ENCODE peak calls at places on chromosome 9, in four cellular contexts. X, S, M and C are unnamed samples.

GRCh38 chr9:124291801-124292396 is 34.1 kb downstream of the NEK6 start:
- DNase-seq in X (no peak), S (no peak), M (no peak), C (no peak)

GRCh38 chr9:113998529-113999255 is 79.4 kb downstream of the AMBP start:
- DNase-seq in X (no peak), S (no peak), M (no peak), C (no peak)

GRCh38 chr9:79054500-79054899 is 517.3 kb upstream of the TLE4 start:
- DNase-seq in X (no peak), S (no peak), M (no peak), C (peak)

GRCh38 chr9:127779136-127779981 is 893 bp upstream of the SH2D3C start:
- DNase-seq in X (peak), S (no peak), M (no peak), C (no peak)

GRCh38 chr9:89427621-89428221 is 70.2 kb downstream of the SEMA4D start:
- DNase-seq in X (peak), S (no peak), M (no peak), C (no peak)

GRCh38 chr9:124339603-124340146 is 75.6 kb downstream of the PSMB7 start:
- DNase-seq in X (peak), S (no peak), M (no peak), C (no peak)

GRCh38 chr9:100322954-100323536 is 29.7 kb downstream of the TEX10 start:
- DNase-seq in X (no peak), S (no peak), M (no peak), C (peak)

GRCh38 chr9:121736147-121736721 is 84.8 kb downstream of the DAB2IP start:
- DNase-seq in X (peak), S (no peak), M (no peak), C (peak)

GRCh38 chr9:135989722-135990467 is 28.7 kb upstream of the UBAC1 start:
- DNase-seq in X (no peak), S (no peak), M (no peak), C (no peak)

GRCh38 chr9:89555426-89556375 is 49.1 kb upstream of the GADD45G start:
- DNase-seq in X (no peak), S (no peak), M (no peak), C (peak)

GRCh38 chr9:98450486-98450885 is 195.0 kb upstream of the TBC1D2 start:
- DNase-seq in X (no peak), S (no peak), M (no peak), C (peak)

GRCh38 chr9:6563036-6563435 is 82.5 kb downstream of the GLDC start:
- DNase-seq in X (no peak), S (no peak), M (no peak), C (peak)

DNA sequence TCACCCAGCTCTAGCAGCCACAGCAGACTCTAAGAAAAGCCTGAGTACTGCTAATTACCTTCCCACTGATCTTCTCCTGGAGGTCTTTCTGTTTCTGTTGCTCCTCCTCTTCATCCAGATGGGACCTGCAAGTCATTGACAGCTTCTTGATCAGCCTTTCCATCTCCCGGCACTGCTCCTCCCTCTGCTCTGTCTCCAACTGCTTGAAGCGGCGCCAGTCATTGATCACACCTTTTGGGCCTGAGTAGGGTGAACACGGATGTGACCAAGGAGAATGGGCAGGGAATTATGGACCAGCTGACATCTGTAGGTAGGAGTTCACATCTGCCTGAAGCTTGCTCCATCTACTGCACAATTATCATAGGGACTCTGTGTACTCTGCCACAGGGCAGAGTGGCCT is 5.4 kb downstream of the PDCL start:
- DNase-seq in X (no peak), S (no peak), M (no peak), C (no peak)
- TF ChIP-seq CTCF in X (no peak), S (no peak), M (no peak), C (no peak)

DNA sequence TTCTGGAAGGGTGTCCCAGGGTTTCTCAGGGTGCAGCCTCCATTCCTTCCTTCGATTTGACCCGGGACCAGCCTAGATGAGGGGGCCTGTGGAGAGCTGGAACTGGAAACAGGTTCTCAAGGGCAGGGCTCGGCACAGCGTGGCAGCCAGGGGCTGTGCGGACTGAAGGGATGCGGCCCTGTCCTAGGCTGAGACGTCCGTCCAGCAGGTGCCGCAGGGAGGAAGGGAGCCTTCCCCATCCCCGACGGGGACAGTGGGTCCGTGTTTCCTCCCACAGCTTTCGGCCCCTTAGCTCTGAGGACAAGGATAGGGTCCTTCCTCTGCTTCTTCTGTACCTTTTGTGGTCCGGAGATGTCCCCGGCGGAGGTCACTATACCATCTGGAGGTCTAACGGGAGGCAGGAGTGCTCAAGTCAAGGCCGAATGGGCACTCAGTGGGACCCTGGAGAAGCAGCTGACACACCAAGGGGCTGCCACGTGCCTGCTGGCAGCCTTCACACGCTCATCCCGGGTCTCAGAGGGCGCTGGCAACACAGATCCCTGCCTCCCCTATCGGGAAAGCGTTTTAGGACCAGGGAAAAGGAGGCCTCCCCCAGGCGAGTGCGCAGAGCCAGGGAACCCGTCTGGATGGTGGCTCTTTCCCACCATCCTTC is 49.9 kb downstream of the USP20 start:
- DNase-seq in X (peak), S (no peak), M (no peak), C (no peak)
- H3K4me3 ChIP-seq in X (peak), S (no peak), M (peak), C (no peak)

GRCh38 chr9:36725777-36726356 is 153.2 kb downstream of the MELK start:
- DNase-seq in X (no peak), S (no peak), M (no peak), C (no peak)
- TF ChIP-seq CTCF in X (no peak), S (no peak), M (no peak), C (no peak)

DNA sequence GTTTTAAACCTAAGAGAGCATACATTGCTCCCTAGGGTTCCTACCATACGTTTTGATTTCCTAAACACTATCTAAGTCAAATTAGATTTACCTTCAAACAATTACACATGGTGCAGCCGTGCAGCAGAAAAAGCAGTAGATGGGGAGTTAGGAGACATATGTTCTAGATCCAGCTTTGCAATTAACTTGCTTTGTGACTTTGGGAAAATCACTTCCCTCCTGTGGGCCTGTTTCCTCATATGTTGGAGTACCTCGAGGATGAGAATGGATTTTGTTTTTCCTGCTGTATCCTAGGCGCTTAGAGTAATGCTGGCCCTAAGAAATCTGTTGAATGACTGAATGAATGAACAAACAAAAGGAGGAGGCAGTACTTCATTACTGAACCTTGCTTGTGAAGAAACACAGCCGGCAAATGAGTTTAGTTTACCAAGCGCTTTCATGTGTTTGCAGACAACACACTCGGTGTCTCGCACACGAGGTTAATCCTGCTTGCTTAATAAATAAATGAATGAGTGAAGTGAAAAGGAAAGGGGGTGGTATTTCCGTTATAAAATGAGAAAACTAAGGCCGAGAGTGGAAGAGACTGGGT is 578 bp downstream of the MRPL50 start:
- DNase-seq in X (no peak), S (no peak), M (no peak), C (no peak)
- H3K4me3 ChIP-seq in X (peak), S (peak), M (peak), C (peak)

DNA sequence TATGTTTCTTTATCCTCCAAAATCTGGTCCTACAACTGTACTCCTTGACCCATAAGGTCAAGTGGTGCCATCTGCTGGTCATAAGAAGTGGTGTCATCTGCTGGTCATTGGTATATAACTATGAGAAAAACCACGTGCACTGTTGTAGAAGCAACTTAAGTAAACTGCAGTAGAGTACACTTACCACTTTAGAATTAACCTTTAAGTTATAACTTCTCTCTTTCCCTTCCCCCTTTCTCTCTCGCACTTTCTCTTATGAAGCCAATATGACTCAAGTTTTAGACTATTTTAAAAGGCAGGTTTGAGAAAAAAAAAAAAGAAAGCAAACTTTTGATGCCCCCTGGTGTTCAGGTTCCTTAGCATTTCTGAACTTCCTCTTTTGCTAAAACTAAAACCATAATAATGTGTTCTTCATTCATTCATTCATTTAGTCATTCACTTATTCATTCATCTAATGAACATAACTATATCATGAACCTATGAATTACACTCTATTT is 12.8 kb upstream of the MTAP start:
- DNase-seq in X (no peak), S (peak), M (no peak), C (peak)
- TF ChIP-seq CTCF in X (peak), S (peak), M (peak), C (peak)

DNA sequence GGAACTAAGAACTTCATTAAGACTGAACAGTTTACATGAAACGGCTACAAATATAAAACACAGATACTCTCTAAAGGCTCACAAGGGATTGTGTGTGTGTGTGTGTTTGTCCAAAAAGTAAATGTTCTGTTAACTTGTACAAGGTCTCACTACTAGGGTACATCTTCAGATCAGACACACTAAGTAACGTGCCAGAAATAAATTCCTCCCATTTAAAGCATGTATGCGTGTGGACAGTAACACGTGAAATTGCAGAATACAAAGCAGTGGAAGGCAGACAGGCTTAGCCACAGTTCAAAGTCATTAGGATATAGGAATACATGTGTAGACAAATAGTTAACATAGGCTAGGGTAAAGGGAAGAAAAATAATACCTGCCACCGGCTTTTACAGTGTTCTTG is 1.8 kb downstream of the BNC2 start:
- DNase-seq in X (no peak), S (no peak), M (no peak), C (peak)
- H3K4me3 ChIP-seq in X (no peak), S (peak), M (peak), C (peak)

DNA sequence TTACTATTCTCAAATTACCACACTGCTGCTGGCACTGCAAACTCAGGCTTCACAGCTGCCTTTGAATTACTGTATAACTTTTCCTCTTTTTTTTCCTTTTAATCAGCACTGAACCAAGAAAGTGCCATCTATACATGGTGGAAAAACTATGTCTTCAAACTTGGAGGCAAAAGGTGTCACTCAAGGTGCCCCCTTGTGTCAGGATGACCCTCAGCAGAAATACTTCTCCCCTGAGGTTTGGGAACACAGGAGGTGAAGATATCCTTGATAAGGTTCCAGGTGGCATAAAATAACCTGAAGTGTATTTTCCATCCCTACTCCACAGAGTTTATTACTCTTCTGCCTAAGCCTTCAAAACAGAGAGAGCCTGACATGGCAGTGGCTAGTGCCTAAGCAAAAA is 14.5 kb downstream of the FRMD3 start:
- DNase-seq in X (no peak), S (no peak), M (no peak), C (no peak)
- TF ChIP-seq CTCF in X (no peak), S (no peak), M (no peak), C (no peak)

DNA sequence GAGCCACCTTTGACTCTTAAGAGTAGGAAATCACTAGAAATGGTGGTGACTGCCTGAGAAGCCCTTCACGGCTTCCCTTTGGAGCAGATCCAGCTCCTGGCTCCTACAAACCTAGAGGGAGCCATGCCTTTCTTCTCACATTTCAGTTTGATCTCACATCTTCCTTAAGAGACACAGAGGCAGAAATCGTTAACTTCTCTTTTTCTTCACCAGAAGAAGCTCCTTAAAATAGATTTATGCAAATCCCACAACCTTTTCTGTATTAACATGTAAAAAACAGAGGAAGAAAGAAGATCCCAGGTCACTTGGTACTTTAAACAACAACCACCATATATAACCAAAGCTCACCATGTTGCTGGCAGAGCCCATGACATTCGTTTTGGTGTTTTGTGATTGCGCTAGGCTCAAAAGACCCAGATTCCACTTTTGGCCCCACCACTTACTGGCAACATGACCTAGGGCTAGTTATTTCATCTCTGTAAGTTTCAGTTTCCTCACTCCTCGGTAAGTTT is 29.6 kb downstream of the PAX5 start:
- DNase-seq in X (no peak), S (no peak), M (no peak), C (no peak)
- H3K4me3 ChIP-seq in X (no peak), S (no peak), M (no peak), C (no peak)